ENCODE peak calls at places on chromosomes 6 and 20, in ten cellular contexts. A is endodermal cell; M is NCI-H2029 treated with DMSO at 0.1 percent for 48 hours; Y is stimulated activated CD4-positive, alpha-beta T cell treated with anti-CD3 and anti-CD28 coated beads, Interleukin-2, amount 100 ng/mL, for 24 hours; B is NAMALWA; H is Ammon's horn; D is stomach; Z is ovary; T is mesenchymal stem cell; E is fibroblast of pulmonary artery. U is an unnamed sample.

GRCh38 chr6:7238900-7239589 is 74.0 kb downstream of the SSR1 start:
- DNase-seq in A (peak), M (peak), Y (peak), B (peak), H (peak), D (peak), Z (peak), T (peak), E (peak), U (peak)

GRCh38 chr6:168934856-168935627 is 318.6 kb downstream of the THBS2 start:
- DNase-seq in A (peak), M (no peak), Y (no peak), B (no peak), H (no peak), D (no peak), Z (no peak), T (no peak), E (no peak), U (no peak)

GRCh38 chr20:58174708-58175287 is 53.7 kb downstream of the ANKRD60 start:
- DNase-seq in A (no peak), M (no peak), Y (no peak), B (no peak), H (no peak), D (no peak), Z (peak), T (no peak), E (no peak), U (no peak)

GRCh38 chr20:16647875-16648597 is 74.8 kb upstream of the KIF16B start:
- DNase-seq in A (no peak), M (no peak), Y (no peak), B (no peak), H (no peak), D (no peak), Z (no peak), T (no peak), E (no peak), U (no peak)

GRCh38 chr6:28809947-28810654 is 113.7 kb downstream of the TRIM27 start:
- DNase-seq in A (peak), M (no peak), Y (no peak), B (no peak), H (no peak), D (no peak), Z (no peak), T (peak), E (no peak), U (no peak)

GRCh38 chr20:48758206-48758820 is 69.5 kb downstream of the PREX1 start:
- DNase-seq in A (no peak), M (no peak), Y (no peak), B (no peak), H (no peak), D (no peak), Z (no peak), T (no peak), E (no peak), U (no peak)

GRCh38 chr6:44621846-44622245 is 234.3 kb downstream of the CDC5L start:
- DNase-seq in A (no peak), M (peak), Y (no peak), B (no peak), H (no peak), D (no peak), Z (no peak), T (no peak), E (peak), U (no peak)

GRCh38 chr6:149965191-149966020 is 1.7 kb downstream of the ULBP1 start:
- DNase-seq in A (peak), M (no peak), Y (peak), B (no peak), H (no peak), D (no peak), Z (no peak), T (peak), E (peak), U (no peak)

GRCh38 chr6:135909737-135910387 is 58.4 kb downstream of the PDE7B start:
- DNase-seq in A (peak), M (peak), Y (peak), B (peak), H (peak), D (peak), Z (peak), T (no peak), E (peak), U (peak)

GRCh38 chr6:74073429-74073828 is 377.4 kb downstream of the CD109 start:
- DNase-seq in A (no peak), M (no peak), Y (no peak), B (no peak), H (no peak), D (no peak), Z (no peak), T (no peak), E (peak), U (no peak)

GRCh38 chr20:6819599-6819998 is 52.1 kb downstream of the BMP2 start:
- DNase-seq in A (no peak), M (peak), Y (no peak), B (no peak), H (no peak), D (no peak), Z (no peak), T (peak), E (peak), U (no peak)

GRCh38 chr6:13761361-13762036 is 49.9 kb upstream of the RANBP9 start:
- DNase-seq in A (no peak), M (no peak), Y (no peak), B (no peak), H (no peak), D (no peak), Z (no peak), T (no peak), E (peak), U (no peak)

GRCh38 chr20:48739395-48740268 is 88.2 kb downstream of the PREX1 start:
- DNase-seq in A (no peak), M (no peak), Y (peak), B (no peak), H (no peak), D (no peak), Z (no peak), T (no peak), E (no peak), U (no peak)

GRCh38 chr20:34624628-34625027 is 52.3 kb downstream of the PIGU start:
- DNase-seq in A (no peak), M (no peak), Y (no peak), B (no peak), H (no peak), D (no peak), Z (no peak), T (no peak), E (no peak), U (no peak)

GRCh38 chr6:4935981-4936680 is 67.7 kb downstream of the RPP40 start:
- DNase-seq in A (no peak), M (no peak), Y (no peak), B (no peak), H (no peak), D (no peak), Z (no peak), T (no peak), E (no peak), U (no peak)

GRCh38 chr6:130029163-130029562 is 10.8 kb downstream of the L3MBTL3 start:
- DNase-seq in A (no peak), M (no peak), Y (no peak), B (no peak), H (no peak), D (no peak), Z (no peak), T (no peak), E (no peak), U (no peak)

GRCh38 chr20:62732766-62733165 is 24.1 kb downstream of the NTSR1 start:
- DNase-seq in A (no peak), M (no peak), Y (no peak), B (no peak), H (no peak), D (no peak), Z (peak), T (no peak), E (no peak), U (no peak)

GRCh38 chr6:31412506-31412905 is 9.1 kb downstream of the MICA start:
- DNase-seq in A (no peak), M (no peak), Y (no peak), B (no peak), H (no peak), D (no peak), Z (no peak), T (no peak), E (no peak), U (no peak)

GRCh38 chr6:39309942-39310531 is 4.2 kb downstream of the KCNK17 start:
- DNase-seq in A (peak), M (peak), Y (peak), B (peak), H (peak), D (peak), Z (peak), T (peak), E (peak), U (peak)

GRCh38 chr6:106334646-106335448 is 9.3 kb upstream of the ATG5 start:
- DNase-seq in A (peak), M (no peak), Y (peak), B (peak), H (peak), D (peak), Z (peak), T (peak), E (peak), U (peak)

GRCh38 chr20:41701596-41702350 is 83.6 kb upstream of the CHD6 start:
- DNase-seq in A (peak), M (no peak), Y (no peak), B (no peak), H (no peak), D (no peak), Z (no peak), T (no peak), E (no peak), U (no peak)

GRCh38 chr6:42320762-42321161 is 103.1 kb upstream of the MRPS10 start:
- DNase-seq in A (no peak), M (no peak), Y (no peak), B (no peak), H (no peak), D (no peak), Z (no peak), T (peak), E (peak), U (no peak)

GRCh38 chr6:19824058-19824807 is 12.9 kb upstream of the ID4 start:
- DNase-seq in A (no peak), M (no peak), Y (no peak), B (no peak), H (no peak), D (no peak), Z (no peak), T (no peak), E (no peak), U (no peak)

GRCh38 chr6:6319947-6320811 is at the start of gene F13A1:
- DNase-seq in A (peak), M (no peak), Y (no peak), B (peak), H (no peak), D (no peak), Z (no peak), T (no peak), E (no peak), U (no peak)

GRCh38 chr6:112289039-112289566 is 34.7 kb upstream of the LAMA4 start:
- DNase-seq in A (no peak), M (peak), Y (no peak), B (no peak), H (no peak), D (no peak), Z (peak), T (peak), E (peak), U (no peak)

GRCh38 chr6:42251500-42251899 is 33.8 kb upstream of the MRPS10 start:
- DNase-seq in A (no peak), M (no peak), Y (no peak), B (no peak), H (no peak), D (no peak), Z (no peak), T (no peak), E (no peak), U (no peak)

GRCh38 chr6:74606488-74607135 is 599.2 kb downstream of the COL12A1 start:
- DNase-seq in A (no peak), M (no peak), Y (no peak), B (no peak), H (no peak), D (no peak), Z (peak), T (peak), E (peak), U (no peak)

GRCh38 chr6:85456782-85457181 is 6.9 kb downstream of the NT5E start:
- DNase-seq in A (peak), M (no peak), Y (no peak), B (no peak), H (no peak), D (no peak), Z (no peak), T (no peak), E (no peak), U (no peak)

GRCh38 chr20:57474191-57474590 is 50.7 kb downstream of the CTCFL start:
- DNase-seq in A (no peak), M (no peak), Y (no peak), B (no peak), H (no peak), D (no peak), Z (no peak), T (no peak), E (no peak), U (no peak)

GRCh38 chr6:164505425-164505824 is 804.0 kb downstream of the C6orf118 start:
- DNase-seq in A (no peak), M (no peak), Y (no peak), B (no peak), H (no peak), D (no peak), Z (no peak), T (no peak), E (no peak), U (no peak)

GRCh38 chr20:17558154-17558940 is 11.5 kb upstream of the DSTN start:
- DNase-seq in A (peak), M (no peak), Y (peak), B (no peak), H (no peak), D (peak), Z (peak), T (peak), E (peak), U (no peak)